ENCODE peak calls at places on chromosomes 3 and 15, in six cellular contexts. N is stimulated activated CD8-positive, alpha-beta memory T cell treated with anti-CD3 and anti-CD28 coated beads, Interleukin-15, amount 100 ng/mL, for 24 hours; Q is AG04450; L is activated T-helper 1 cell treated with anti-CD3 and anti-CD28 coated beads, Interleukin-2, amount 50 U/mL, for 16 hours; K is lower leg skin; U is naive thymus-derived CD8-positive, alpha-beta T cell. B is an unnamed sample.

GRCh38 chr3:86282106-86282787 is 708.7 kb downstream of the VGLL3 start:
- DNase-seq in N (no peak), Q (no peak), L (no peak), K (no peak), U (no peak), B (no peak)

GRCh38 chr3:133570937-133571320 is 2.6 kb upstream of the CDV3 start:
- DNase-seq in N (no peak), Q (no peak), L (no peak), K (no peak), U (no peak), B (no peak)

GRCh38 chr15:98562361-98562791 is 86.0 kb upstream of the IGF1R start:
- DNase-seq in N (no peak), Q (no peak), L (no peak), K (no peak), U (no peak), B (no peak)

GRCh38 chr3:42710323-42711021 is 7.9 kb upstream of the HHATL start:
- DNase-seq in N (no peak), Q (no peak), L (no peak), K (no peak), U (no peak), B (no peak)

GRCh38 chr15:64349375-64349774 is 6.6 kb downstream of the CSNK1G1 start:
- DNase-seq in N (no peak), Q (no peak), L (no peak), K (no peak), U (no peak), B (no peak)

GRCh38 chr3:188327433-188327832 is 173.5 kb downstream of the LPP start:
- DNase-seq in N (no peak), Q (no peak), L (no peak), K (no peak), U (no peak), B (no peak)

GRCh38 chr15:34628577-34629152 is 45.2 kb upstream of the GOLGA8B start:
- DNase-seq in N (no peak), Q (no peak), L (no peak), K (no peak), U (no peak), B (no peak)

GRCh38 chr3:142817897-142818296 is 71.0 kb downstream of the PCOLCE2 start:
- DNase-seq in N (no peak), Q (no peak), L (no peak), K (no peak), U (no peak), B (no peak)

GRCh38 chr3:126541628-126542339 is 16.9 kb downstream of the C3orf22 start:
- DNase-seq in N (no peak), Q (no peak), L (no peak), K (no peak), U (no peak), B (no peak)